ENCODE peak calls at places on chromosome 19, in seven cellular contexts. One of them, this sample, is unnamed.
A peak's percentile ranks its signal among the peaks of the same experiment; 100 is the strongest.

GRCh38 chr19:3336680-3337523 is 29.5 kb upstream of the NFIC start:
- DNase-seq in left lung: peak; percentile 82
- DNase-seq in fibroblast of lung: peak; percentile 49
- DNase-seq in CD8-positive, alpha-beta memory T cell: no peak
- DNase-seq in body of pancreas: peak; percentile 99
- DNase-seq in suprapubic skin: peak; percentile 92
- DNase-seq in HCT116: no peak
- DNase-seq in this sample: peak; percentile 99

GRCh38 chr19:491146-491741 is 5.0 kb upstream of the MADCAM1 start:
- DNase-seq in fibroblast of lung: no peak
- DNase-seq in left lung: no peak
- DNase-seq in suprapubic skin: no peak
- DNase-seq in CD8-positive, alpha-beta memory T cell: peak; percentile 17
- DNase-seq in HCT116: no peak
- DNase-seq in body of pancreas: no peak
- DNase-seq in this sample: no peak

GRCh38 chr19:45016388-45017314 is 15.4 kb downstream of the RELB start:
- DNase-seq in CD8-positive, alpha-beta memory T cell: peak; percentile 82
- DNase-seq in fibroblast of lung: peak; percentile 63
- DNase-seq in body of pancreas: peak; percentile 66
- DNase-seq in suprapubic skin: no peak
- DNase-seq in HCT116: peak; percentile 42
- DNase-seq in left lung: no peak
- DNase-seq in this sample: peak; percentile 62

GRCh38 chr19:14107581-14108461 is 9.7 kb downstream of the PRKACA start:
- DNase-seq in CD8-positive, alpha-beta memory T cell: no peak
- DNase-seq in HCT116: no peak
- DNase-seq in left lung: no peak
- DNase-seq in fibroblast of lung: peak; percentile 67
- DNase-seq in suprapubic skin: no peak
- DNase-seq in body of pancreas: no peak
- DNase-seq in this sample: no peak

GRCh38 chr19:3821156-3821555 is 35.0 kb upstream of the MATK start:
- DNase-seq in body of pancreas: no peak
- DNase-seq in suprapubic skin: no peak
- DNase-seq in fibroblast of lung: no peak
- DNase-seq in left lung: no peak
- DNase-seq in HCT116: no peak
- DNase-seq in CD8-positive, alpha-beta memory T cell: no peak
- DNase-seq in this sample: no peak

GRCh38 chr19:13846533-13847032 is 30.4 kb upstream of the NANOS3 start:
- DNase-seq in fibroblast of lung: peak; percentile 94
- DNase-seq in HCT116: peak; percentile 90
- DNase-seq in CD8-positive, alpha-beta memory T cell: peak; percentile 98
- DNase-seq in suprapubic skin: peak; percentile 98
- DNase-seq in body of pancreas: peak; percentile 86
- DNase-seq in left lung: peak; percentile 95
- DNase-seq in this sample: peak; percentile 87

GRCh38 chr19:873084-874019 is 13.9 kb downstream of the CFD start:
- DNase-seq in left lung: no peak
- DNase-seq in CD8-positive, alpha-beta memory T cell: peak; percentile 64
- DNase-seq in fibroblast of lung: peak; percentile 55
- DNase-seq in suprapubic skin: no peak
- DNase-seq in HCT116: peak; percentile 56
- DNase-seq in body of pancreas: no peak
- DNase-seq in this sample: no peak

GRCh38 chr19:45020071-45020470 is 18.8 kb upstream of the CLASRP start:
- DNase-seq in HCT116: no peak
- DNase-seq in CD8-positive, alpha-beta memory T cell: no peak
- DNase-seq in body of pancreas: no peak
- DNase-seq in suprapubic skin: no peak
- DNase-seq in fibroblast of lung: no peak
- DNase-seq in left lung: no peak
- DNase-seq in this sample: no peak

GRCh38 chr19:925912-926594 is at the start of gene ARID3A:
- DNase-seq in CD8-positive, alpha-beta memory T cell: no peak
- DNase-seq in HCT116: no peak
- DNase-seq in suprapubic skin: no peak
- DNase-seq in body of pancreas: peak; percentile 67
- DNase-seq in fibroblast of lung: peak; percentile 79
- DNase-seq in left lung: no peak
- DNase-seq in this sample: no peak

GRCh38 chr19:55778331-55778730 is 9.4 kb downstream of the RFPL4AL1 start:
- DNase-seq in fibroblast of lung: no peak
- DNase-seq in suprapubic skin: no peak
- DNase-seq in HCT116: no peak
- DNase-seq in left lung: no peak
- DNase-seq in CD8-positive, alpha-beta memory T cell: no peak
- DNase-seq in body of pancreas: no peak
- DNase-seq in this sample: no peak

GRCh38 chr19:3111586-3112247 is 17.6 kb downstream of the GNA11 start:
- DNase-seq in fibroblast of lung: no peak
- DNase-seq in HCT116: no peak
- DNase-seq in body of pancreas: no peak
- DNase-seq in CD8-positive, alpha-beta memory T cell: no peak
- DNase-seq in suprapubic skin: no peak
- DNase-seq in left lung: no peak
- DNase-seq in this sample: no peak

GRCh38 chr19:27672309-27673047 is 1540.5 kb downstream of the UQCRFS1 start:
- DNase-seq in left lung: no peak
- DNase-seq in suprapubic skin: peak; percentile 5
- DNase-seq in CD8-positive, alpha-beta memory T cell: no peak
- DNase-seq in body of pancreas: no peak
- DNase-seq in HCT116: no peak
- DNase-seq in fibroblast of lung: no peak
- DNase-seq in this sample: peak; percentile 6

GRCh38 chr19:57363734-57364181 is 407 bp downstream of the TRAPPC2B start:
- DNase-seq in suprapubic skin: no peak
- DNase-seq in body of pancreas: no peak
- DNase-seq in HCT116: no peak
- DNase-seq in left lung: no peak
- DNase-seq in CD8-positive, alpha-beta memory T cell: no peak
- DNase-seq in fibroblast of lung: peak; percentile 12
- DNase-seq in this sample: no peak

GRCh38 chr19:798415-799075 is 1.3 kb downstream of the PTBP1 start:
- DNase-seq in CD8-positive, alpha-beta memory T cell: no peak
- DNase-seq in HCT116: no peak
- DNase-seq in suprapubic skin: no peak
- DNase-seq in fibroblast of lung: no peak
- DNase-seq in body of pancreas: peak; percentile 58
- DNase-seq in left lung: no peak
- DNase-seq in this sample: no peak

GRCh38 chr19:46115396-46116109 is 8.9 kb downstream of the IGFL3 start:
- DNase-seq in body of pancreas: peak; percentile 22
- DNase-seq in left lung: no peak
- DNase-seq in CD8-positive, alpha-beta memory T cell: no peak
- DNase-seq in HCT116: peak; percentile 33
- DNase-seq in fibroblast of lung: peak; percentile 94
- DNase-seq in suprapubic skin: no peak
- DNase-seq in this sample: no peak

GRCh38 chr19:3142292-3142670 is 6.4 kb downstream of the GNA15 start:
- DNase-seq in suprapubic skin: peak; percentile 76
- DNase-seq in fibroblast of lung: peak; percentile 77
- DNase-seq in HCT116: peak; percentile 31
- DNase-seq in CD8-positive, alpha-beta memory T cell: no peak
- DNase-seq in left lung: no peak
- DNase-seq in body of pancreas: no peak
- DNase-seq in this sample: no peak

GRCh38 chr19:37905936-37906867 is at the start of gene WDR87:
- DNase-seq in HCT116: no peak
- DNase-seq in fibroblast of lung: peak; percentile 24
- DNase-seq in CD8-positive, alpha-beta memory T cell: peak; percentile 50
- DNase-seq in suprapubic skin: peak; percentile 63
- DNase-seq in left lung: peak; percentile 51
- DNase-seq in body of pancreas: peak; percentile 60
- DNase-seq in this sample: no peak

GRCh38 chr19:10431943-10432735 is 11.8 kb downstream of the PDE4A start:
- DNase-seq in body of pancreas: peak; percentile 64
- DNase-seq in left lung: peak; percentile 80
- DNase-seq in suprapubic skin: peak; percentile 82
- DNase-seq in CD8-positive, alpha-beta memory T cell: peak; percentile 76
- DNase-seq in fibroblast of lung: peak; percentile 41
- DNase-seq in HCT116: no peak
- DNase-seq in this sample: peak; percentile 68

GRCh38 chr19:3606174-3606689 is 443 bp downstream of the TBXA2R start:
- DNase-seq in CD8-positive, alpha-beta memory T cell: no peak
- DNase-seq in fibroblast of lung: no peak
- DNase-seq in suprapubic skin: peak; percentile 68
- DNase-seq in left lung: no peak
- DNase-seq in body of pancreas: peak; percentile 76
- DNase-seq in HCT116: peak; percentile 10
- DNase-seq in this sample: peak; percentile 85

GRCh38 chr19:45125975-45126493 is 33.1 kb downstream of the PPP1R37 start:
- DNase-seq in suprapubic skin: no peak
- DNase-seq in CD8-positive, alpha-beta memory T cell: peak; percentile 44
- DNase-seq in fibroblast of lung: peak; percentile 30
- DNase-seq in left lung: peak; percentile 60
- DNase-seq in HCT116: peak; percentile 24
- DNase-seq in body of pancreas: peak; percentile 69
- DNase-seq in this sample: no peak

GRCh38 chr19:48835734-48836088 is 580 bp downstream of the HSD17B14 start:
- DNase-seq in suprapubic skin: peak; percentile 98
- DNase-seq in CD8-positive, alpha-beta memory T cell: peak; percentile 86
- DNase-seq in left lung: peak; percentile 95
- DNase-seq in fibroblast of lung: peak; percentile 65
- DNase-seq in body of pancreas: peak; percentile 95
- DNase-seq in HCT116: peak; percentile 76
- DNase-seq in this sample: peak; percentile 97

GRCh38 chr19:48836089-48837017 is at the start of gene HSD17B14:
- DNase-seq in left lung: peak; percentile 53
- DNase-seq in fibroblast of lung: peak; percentile 69
- DNase-seq in CD8-positive, alpha-beta memory T cell: no peak
- DNase-seq in suprapubic skin: peak; percentile 74
- DNase-seq in HCT116: no peak
- DNase-seq in body of pancreas: no peak
- DNase-seq in this sample: peak; percentile 65

GRCh38 chr19:48841047-48841446 is 4.8 kb upstream of the HSD17B14 start:
- DNase-seq in CD8-positive, alpha-beta memory T cell: no peak
- DNase-seq in left lung: no peak
- DNase-seq in suprapubic skin: no peak
- DNase-seq in body of pancreas: no peak
- DNase-seq in fibroblast of lung: no peak
- DNase-seq in HCT116: no peak
- DNase-seq in this sample: no peak

GRCh38 chr19:48837081-48837524 is 812 bp upstream of the HSD17B14 start:
- DNase-seq in fibroblast of lung: peak; percentile 88
- DNase-seq in body of pancreas: peak; percentile 49
- DNase-seq in CD8-positive, alpha-beta memory T cell: peak; percentile 80
- DNase-seq in HCT116: peak; percentile 51
- DNase-seq in suprapubic skin: peak; percentile 92
- DNase-seq in left lung: peak; percentile 89
- DNase-seq in this sample: peak; percentile 93

DNA sequence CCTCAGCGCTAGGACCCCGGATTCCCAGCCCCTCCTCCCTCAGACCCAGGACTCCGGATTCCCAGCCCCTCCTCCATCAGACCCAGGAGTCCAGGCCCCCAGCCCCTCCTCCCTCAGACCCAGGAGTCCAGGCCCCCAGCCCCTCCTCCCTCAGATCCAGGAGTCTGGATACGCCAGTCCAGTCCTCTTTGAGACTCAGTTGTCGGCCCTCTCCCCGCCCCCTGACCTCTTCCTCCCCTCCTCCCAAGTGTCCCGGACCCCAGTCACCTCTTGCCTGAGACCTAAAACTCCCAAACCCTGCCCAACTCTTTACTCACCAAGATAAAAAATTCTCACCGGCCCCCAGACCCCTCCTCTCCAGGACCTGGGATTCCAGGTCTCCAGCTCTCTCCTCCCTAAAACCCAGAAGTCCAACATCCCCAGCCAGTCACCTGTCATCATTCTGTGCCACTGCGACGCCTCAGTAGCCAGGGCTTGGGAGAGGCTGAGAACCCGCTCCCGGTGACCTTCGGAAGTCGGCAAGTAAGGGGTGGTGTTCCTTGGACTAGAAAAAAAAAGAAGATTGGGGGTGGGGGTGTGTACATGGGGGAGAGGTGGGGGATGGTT is 1.4 kb upstream of the HSD17B14 start:
- DNase-seq in CD8-positive, alpha-beta memory T cell: no peak
- DNase-seq in suprapubic skin: no peak
- DNase-seq in body of pancreas: no peak
- DNase-seq in fibroblast of lung: no peak
- DNase-seq in left lung: no peak
- DNase-seq in HCT116: no peak
- DNase-seq in this sample: no peak
- H3K4me3 ChIP-seq in CD8-positive, alpha-beta memory T cell: peak overlapping the region; percentile 66
- H3K4me3 ChIP-seq in suprapubic skin: no peak overlapping the region
- H3K4me3 ChIP-seq in body of pancreas: no peak overlapping the region
- H3K4me3 ChIP-seq in fibroblast of lung: no peak overlapping the region
- H3K4me3 ChIP-seq in left lung: peak overlapping the region; percentile 35
- H3K4me3 ChIP-seq in HCT116: no peak overlapping the region
- H3K4me3 ChIP-seq in this sample: peak overlapping the region; percentile 44

DNA sequence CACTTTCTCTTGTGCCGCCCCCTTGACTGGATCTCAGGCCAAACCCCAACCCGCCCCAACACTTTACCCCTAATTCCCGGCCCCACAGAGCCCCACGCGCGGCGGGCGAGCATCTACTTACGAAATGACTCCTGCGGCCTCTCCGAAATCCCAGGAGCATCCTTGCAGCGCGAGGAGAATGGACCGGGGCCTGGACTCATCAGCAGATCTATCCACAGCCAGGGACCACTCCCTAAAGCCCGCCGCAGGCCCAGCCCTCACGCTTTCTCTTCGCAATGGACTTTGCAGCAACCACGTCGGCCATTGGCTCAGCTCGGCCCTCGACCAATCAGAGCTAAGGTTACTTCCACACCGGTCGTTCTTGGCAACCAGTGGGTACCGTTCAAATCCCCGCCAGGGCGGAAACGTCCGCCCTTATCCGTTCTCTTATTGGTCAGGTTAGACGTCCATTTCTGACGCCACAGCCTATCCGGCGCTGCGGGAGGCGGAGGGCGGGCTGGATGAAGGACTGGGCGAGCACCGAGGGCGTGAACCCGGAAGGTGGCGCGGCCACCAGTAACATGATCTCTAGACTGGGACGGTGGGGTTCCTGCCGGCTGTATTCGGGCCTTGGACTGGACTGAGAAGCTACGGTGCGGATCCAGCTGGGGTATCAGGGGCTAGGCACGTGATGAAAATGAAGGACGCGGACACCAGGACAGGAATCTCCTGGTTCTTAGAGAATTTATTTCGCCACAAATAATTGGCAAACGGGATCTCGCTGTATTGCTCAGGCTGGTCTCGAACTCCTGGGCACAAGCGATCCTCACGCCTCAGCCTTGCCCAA is at the start of the genes CEP89 and FAAP24:
- DNase-seq in fibroblast of lung: peak; percentile 99
- DNase-seq in left lung: peak; percentile 98
- DNase-seq in suprapubic skin: peak; percentile 99
- DNase-seq in HCT116: peak; percentile 99
- DNase-seq in body of pancreas: peak; percentile 99
- DNase-seq in CD8-positive, alpha-beta memory T cell: peak; percentile 98
- DNase-seq in this sample: peak; percentile 99
- H3K27ac ChIP-seq in fibroblast of lung: peak within 1 kb of the TSS; percentile 89
- H3K27ac ChIP-seq in left lung: peak within 1 kb of the TSS; percentile 42
- H3K27ac ChIP-seq in suprapubic skin: peak within 1 kb of the TSS; percentile 69
- H3K27ac ChIP-seq in HCT116: peak within 1 kb of the TSS; percentile 58
- H3K27ac ChIP-seq in body of pancreas: peak within 1 kb of the TSS; percentile 64
- H3K27ac ChIP-seq in CD8-positive, alpha-beta memory T cell: peak within 1 kb of the TSS; percentile 85
- H3K27ac ChIP-seq in this sample: peak within 1 kb of the TSS; percentile 70

GRCh38 chr19:35438527-35438926 is 9.5 kb upstream of the FFAR2 start:
- DNase-seq in body of pancreas: peak; percentile 68
- DNase-seq in HCT116: no peak
- DNase-seq in fibroblast of lung: no peak
- DNase-seq in suprapubic skin: no peak
- DNase-seq in CD8-positive, alpha-beta memory T cell: no peak
- DNase-seq in left lung: no peak
- DNase-seq in this sample: no peak
- H3K4me1 ChIP-seq in body of pancreas: peaks cover 53% of the 10 kb centered on the region
- H3K4me1 ChIP-seq in HCT116: peaks cover 16% of the 10 kb centered on the region
- H3K4me1 ChIP-seq in fibroblast of lung: no peaks in the 10 kb centered on the region
- H3K4me1 ChIP-seq in suprapubic skin: peaks cover 42% of the 10 kb centered on the region
- H3K4me1 ChIP-seq in CD8-positive, alpha-beta memory T cell: peaks cover 15% of the 10 kb centered on the region
- H3K4me1 ChIP-seq in left lung: peaks cover 86% of the 10 kb centered on the region
- H3K4me1 ChIP-seq in this sample: no peaks in the 10 kb centered on the region

GRCh38 chr19:40623403-40624239 is 22.5 kb downstream of the LTBP4 start:
- DNase-seq in left lung: no peak
- DNase-seq in suprapubic skin: no peak
- DNase-seq in fibroblast of lung: peak; percentile 99
- DNase-seq in body of pancreas: peak; percentile 30
- DNase-seq in HCT116: peak; percentile 80
- DNase-seq in CD8-positive, alpha-beta memory T cell: no peak
- DNase-seq in this sample: no peak
- H3K4me3 ChIP-seq in left lung: no peak overlapping the region
- H3K4me3 ChIP-seq in suprapubic skin: no peak overlapping the region
- H3K4me3 ChIP-seq in fibroblast of lung: no peak overlapping the region
- H3K4me3 ChIP-seq in body of pancreas: no peak overlapping the region
- H3K4me3 ChIP-seq in HCT116: no peak overlapping the region
- H3K4me3 ChIP-seq in CD8-positive, alpha-beta memory T cell: no peak overlapping the region
- H3K4me3 ChIP-seq in this sample: no peak overlapping the region